ENCODE peak calls at places on chromosomes 6 and 20, in five cellular contexts. O is RWPE1, P is caudate nucleus, G is epithelial cell of esophagus, H is M059J. E is an unnamed sample.
A peak's percentile ranks its signal among the peaks of the same experiment; 100 is the strongest.

GRCh38 chr6:145544514-145544913 is 190.8 kb downstream of the EPM2A start:
- DNase-seq in O (peak; percentile 28), P (no peak), G (peak; percentile 70), H (peak; percentile 49), E (no peak)

GRCh38 chr20:51767867-51768758 is at the start of gene ATP9A:
- DNase-seq in O (peak; percentile 44), P (no peak), G (peak; percentile 21), H (peak; percentile 42), E (peak; percentile 51)

GRCh38 chr6:93801101-93801847 is 381.9 kb upstream of the EPHA7 start:
- DNase-seq in O (no peak), P (no peak), G (no peak), H (no peak), E (no peak)

GRCh38 chr20:49344975-49345374 is 67.1 kb upstream of the ZNFX1 start:
- DNase-seq in O (peak; percentile 100), P (no peak), G (peak; percentile 85), H (peak; percentile 97), E (peak; percentile 100)

GRCh38 chr6:1940381-1940780 is 305.0 kb downstream of the GMDS start:
- DNase-seq in O (no peak), P (no peak), G (no peak), H (no peak), E (no peak)

GRCh38 chr6:53044572-53044971 is 20.6 kb upstream of the FBXO9 start:
- DNase-seq in O (no peak), P (no peak), G (no peak), H (no peak), E (no peak)

GRCh38 chr6:168348186-168348585 is 28.6 kb upstream of the DACT2 start:
- DNase-seq in O (no peak), P (no peak), G (no peak), H (no peak), E (no peak)

GRCh38 chr6:3737831-3738210 is 13.7 kb downstream of the PXDC1 start:
- DNase-seq in O (no peak), P (no peak), G (no peak), H (no peak), E (no peak)

E was measured in HTR-8/SVneo.